ENCODE peak calls at places on chromosomes 5 and 9, in seven cellular contexts. One of them, this sample, is unnamed. For H3K9me3 and H3K4me1, the result is how much of the 10 kb centered on the place peaks cover.

GRCh38 chr9:130379649-130379970 is 65.2 kb upstream of the ASS1 start:
- DNase-seq in cardiac muscle cell: no peak
- DNase-seq in A673: no peak
- DNase-seq in stomach: no peak
- DNase-seq in HCT116: no peak
- DNase-seq in effector memory CD4-positive, alpha-beta T cell: no peak
- DNase-seq in A549: no peak
- DNase-seq in this sample: no peak

GRCh38 chr9:131500939-131501541 is 1.7 kb upstream of the POMT1 start:
- DNase-seq in effector memory CD4-positive, alpha-beta T cell: peak
- DNase-seq in A673: peak
- DNase-seq in A549: no peak
- DNase-seq in cardiac muscle cell: peak
- DNase-seq in stomach: no peak
- DNase-seq in HCT116: no peak
- DNase-seq in this sample: no peak

GRCh38 chr5:58933891-58934628 is 351.2 kb downstream of the RAB3C start:
- DNase-seq in effector memory CD4-positive, alpha-beta T cell: peak
- DNase-seq in HCT116: no peak
- DNase-seq in A549: no peak
- DNase-seq in stomach: no peak
- DNase-seq in A673: peak
- DNase-seq in cardiac muscle cell: no peak
- DNase-seq in this sample: no peak

GRCh38 chr9:34600908-34601307 is 11.0 kb downstream of the RPP25L start:
- DNase-seq in A549: no peak
- DNase-seq in HCT116: no peak
- DNase-seq in stomach: no peak
- DNase-seq in A673: no peak
- DNase-seq in effector memory CD4-positive, alpha-beta T cell: no peak
- DNase-seq in cardiac muscle cell: no peak
- DNase-seq in this sample: peak

GRCh38 chr9:111897831-111898144 is 1.2 kb downstream of the UGCG start:
- DNase-seq in HCT116: peak
- DNase-seq in A549: no peak
- DNase-seq in cardiac muscle cell: peak
- DNase-seq in stomach: no peak
- DNase-seq in effector memory CD4-positive, alpha-beta T cell: no peak
- DNase-seq in A673: peak
- DNase-seq in this sample: no peak

GRCh38 chr5:22465616-22466015 is 387.5 kb downstream of the CDH12 start:
- DNase-seq in HCT116: no peak
- DNase-seq in A549: no peak
- DNase-seq in A673: no peak
- DNase-seq in stomach: no peak
- DNase-seq in cardiac muscle cell: no peak
- DNase-seq in effector memory CD4-positive, alpha-beta T cell: no peak
- DNase-seq in this sample: no peak

GRCh38 chr9:79644601-79645000 is 72.8 kb downstream of the TLE4 start:
- DNase-seq in cardiac muscle cell: no peak
- DNase-seq in A549: no peak
- DNase-seq in A673: no peak
- DNase-seq in effector memory CD4-positive, alpha-beta T cell: no peak
- DNase-seq in HCT116: no peak
- DNase-seq in stomach: no peak
- DNase-seq in this sample: no peak

GRCh38 chr5:14342306-14342705 is 199.2 kb downstream of the TRIO start:
- DNase-seq in effector memory CD4-positive, alpha-beta T cell: no peak
- DNase-seq in cardiac muscle cell: no peak
- DNase-seq in HCT116: no peak
- DNase-seq in stomach: peak
- DNase-seq in A549: no peak
- DNase-seq in A673: no peak
- DNase-seq in this sample: no peak

GRCh38 chr5:141234109-141234508 is 11.0 kb downstream of the PCDHB14 start:
- DNase-seq in stomach: no peak
- DNase-seq in cardiac muscle cell: peak
- DNase-seq in HCT116: no peak
- DNase-seq in A673: no peak
- DNase-seq in A549: no peak
- DNase-seq in effector memory CD4-positive, alpha-beta T cell: no peak
- DNase-seq in this sample: no peak

GRCh38 chr5:37979559-37979958 is 139.7 kb upstream of the GDNF start:
- DNase-seq in cardiac muscle cell: no peak
- DNase-seq in stomach: no peak
- DNase-seq in effector memory CD4-positive, alpha-beta T cell: no peak
- DNase-seq in A549: no peak
- DNase-seq in A673: no peak
- DNase-seq in HCT116: no peak
- DNase-seq in this sample: no peak

GRCh38 chr9:124835026-124835501 is 18.2 kb upstream of the WDR38 start:
- DNase-seq in effector memory CD4-positive, alpha-beta T cell: no peak
- DNase-seq in stomach: peak
- DNase-seq in cardiac muscle cell: peak
- DNase-seq in HCT116: no peak
- DNase-seq in A549: peak
- DNase-seq in A673: peak
- DNase-seq in this sample: peak

GRCh38 chr9:37667706-37668672 is 17.2 kb downstream of the FRMPD1 start:
- DNase-seq in A673: no peak
- DNase-seq in stomach: no peak
- DNase-seq in A549: no peak
- DNase-seq in cardiac muscle cell: peak
- DNase-seq in HCT116: no peak
- DNase-seq in effector memory CD4-positive, alpha-beta T cell: no peak
- DNase-seq in this sample: no peak

GRCh38 chr9:136488247-136489214 is 5.7 kb upstream of the SEC16A start:
- DNase-seq in A549: peak
- DNase-seq in A673: peak
- DNase-seq in cardiac muscle cell: peak
- DNase-seq in HCT116: no peak
- DNase-seq in effector memory CD4-positive, alpha-beta T cell: peak
- DNase-seq in stomach: peak
- DNase-seq in this sample: peak

GRCh38 chr9:119375892-119376291 is 6.7 kb upstream of the BRINP1 start:
- DNase-seq in effector memory CD4-positive, alpha-beta T cell: no peak
- DNase-seq in cardiac muscle cell: no peak
- DNase-seq in stomach: no peak
- DNase-seq in HCT116: peak
- DNase-seq in A673: peak
- DNase-seq in A549: peak
- DNase-seq in this sample: no peak

GRCh38 chr5:151037561-151038291 is 17.3 kb downstream of the GPX3 start:
- DNase-seq in HCT116: no peak
- DNase-seq in stomach: no peak
- DNase-seq in effector memory CD4-positive, alpha-beta T cell: no peak
- DNase-seq in A673: no peak
- DNase-seq in cardiac muscle cell: peak
- DNase-seq in A549: no peak
- DNase-seq in this sample: peak

GRCh38 chr5:61087921-61088320 is 74.3 kb downstream of the SMIM15 start:
- DNase-seq in A549: no peak
- DNase-seq in HCT116: no peak
- DNase-seq in A673: no peak
- DNase-seq in cardiac muscle cell: peak
- DNase-seq in effector memory CD4-positive, alpha-beta T cell: no peak
- DNase-seq in stomach: no peak
- DNase-seq in this sample: no peak

GRCh38 chr5:171462928-171463843 is 43.7 kb downstream of the FGF18 start:
- DNase-seq in cardiac muscle cell: peak
- DNase-seq in stomach: no peak
- DNase-seq in A673: peak
- DNase-seq in A549: no peak
- DNase-seq in HCT116: peak
- DNase-seq in effector memory CD4-positive, alpha-beta T cell: no peak
- DNase-seq in this sample: no peak

GRCh38 chr9:80146466-80146865 is 574.7 kb downstream of the TLE4 start:
- DNase-seq in cardiac muscle cell: no peak
- DNase-seq in A549: peak
- DNase-seq in A673: peak
- DNase-seq in effector memory CD4-positive, alpha-beta T cell: no peak
- DNase-seq in HCT116: no peak
- DNase-seq in stomach: no peak
- DNase-seq in this sample: no peak

GRCh38 chr5:75089137-75089536 is 36.8 kb upstream of the GCNT4 start:
- DNase-seq in A673: no peak
- DNase-seq in A549: no peak
- DNase-seq in effector memory CD4-positive, alpha-beta T cell: no peak
- DNase-seq in stomach: no peak
- DNase-seq in cardiac muscle cell: no peak
- DNase-seq in HCT116: no peak
- DNase-seq in this sample: no peak

GRCh38 chr9:112176410-112177010 is 1.4 kb upstream of the SUSD1 start:
- DNase-seq in stomach: no peak
- DNase-seq in A549: peak
- DNase-seq in A673: no peak
- DNase-seq in effector memory CD4-positive, alpha-beta T cell: no peak
- DNase-seq in HCT116: no peak
- DNase-seq in cardiac muscle cell: no peak
- DNase-seq in this sample: no peak

GRCh38 chr5:151006704-151007334 is 13.6 kb upstream of the GPX3 start:
- DNase-seq in A673: no peak
- DNase-seq in stomach: peak
- DNase-seq in effector memory CD4-positive, alpha-beta T cell: no peak
- DNase-seq in HCT116: no peak
- DNase-seq in cardiac muscle cell: no peak
- DNase-seq in A549: no peak
- DNase-seq in this sample: peak

GRCh38 chr5:168710706-168711105 is 131.5 kb upstream of the PANK3 start:
- DNase-seq in effector memory CD4-positive, alpha-beta T cell: no peak
- DNase-seq in A549: no peak
- DNase-seq in stomach: no peak
- DNase-seq in HCT116: no peak
- DNase-seq in A673: no peak
- DNase-seq in cardiac muscle cell: no peak
- DNase-seq in this sample: no peak

GRCh38 chr5:151819830-151820229 is 48.1 kb downstream of the G3BP1 start:
- DNase-seq in cardiac muscle cell: no peak
- DNase-seq in effector memory CD4-positive, alpha-beta T cell: no peak
- DNase-seq in HCT116: no peak
- DNase-seq in A673: no peak
- DNase-seq in stomach: no peak
- DNase-seq in A549: no peak
- DNase-seq in this sample: no peak

GRCh38 chr9:36250079-36250478 is 8.2 kb downstream of the GNE start:
- DNase-seq in A549: no peak
- DNase-seq in stomach: no peak
- DNase-seq in cardiac muscle cell: no peak
- DNase-seq in effector memory CD4-positive, alpha-beta T cell: no peak
- DNase-seq in HCT116: no peak
- DNase-seq in A673: no peak
- DNase-seq in this sample: no peak

GRCh38 chr9:112866662-112867274 is 23.9 kb downstream of the SLC46A2 start:
- DNase-seq in HCT116: peak
- DNase-seq in cardiac muscle cell: peak
- DNase-seq in stomach: no peak
- DNase-seq in effector memory CD4-positive, alpha-beta T cell: no peak
- DNase-seq in A549: peak
- DNase-seq in A673: peak
- DNase-seq in this sample: no peak

DNA sequence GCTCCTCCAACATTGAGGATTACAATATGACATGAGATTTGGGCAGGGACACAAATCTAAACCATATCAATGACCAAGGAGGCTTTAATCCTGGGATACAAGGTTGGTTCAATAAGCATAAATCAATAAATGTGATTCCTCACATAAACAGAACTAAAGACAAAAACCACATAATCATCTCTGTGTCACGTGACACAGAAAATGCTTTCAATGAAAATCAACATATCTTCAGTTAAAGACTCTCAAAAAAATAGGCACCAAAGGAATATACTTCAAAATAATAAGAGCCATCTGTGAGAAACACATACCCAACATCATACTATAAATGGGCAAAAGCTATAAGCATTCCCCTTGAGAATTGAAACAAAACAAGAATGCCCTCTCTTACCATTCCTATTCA is 604.9 kb downstream of the SEMA5A start:
- DNase-seq in A549: no peak
- DNase-seq in effector memory CD4-positive, alpha-beta T cell: no peak
- DNase-seq in A673: no peak
- DNase-seq in stomach: no peak
- DNase-seq in HCT116: no peak
- DNase-seq in cardiac muscle cell: no peak
- DNase-seq in this sample: no peak
- H3K9me3 ChIP-seq in A549: under half
- H3K9me3 ChIP-seq in effector memory CD4-positive, alpha-beta T cell: under half
- H3K9me3 ChIP-seq in A673: under half
- H3K9me3 ChIP-seq in stomach: under half
- H3K9me3 ChIP-seq in HCT116: under half
- H3K9me3 ChIP-seq in cardiac muscle cell: under half
- H3K9me3 ChIP-seq in this sample: under half

GRCh38 chr5:16465544-16466432 is at the start of gene ZNF622:
- DNase-seq in A673: peak
- DNase-seq in A549: peak
- DNase-seq in effector memory CD4-positive, alpha-beta T cell: peak
- DNase-seq in stomach: peak
- DNase-seq in HCT116: peak
- DNase-seq in cardiac muscle cell: peak
- DNase-seq in this sample: peak
- H3K4me1 ChIP-seq in A673: under half
- H3K4me1 ChIP-seq in A549: under half
- H3K4me1 ChIP-seq in effector memory CD4-positive, alpha-beta T cell: under half
- H3K4me1 ChIP-seq in stomach: half or more
- H3K4me1 ChIP-seq in HCT116: under half
- H3K4me1 ChIP-seq in cardiac muscle cell: under half
- H3K4me1 ChIP-seq in this sample: under half

DNA sequence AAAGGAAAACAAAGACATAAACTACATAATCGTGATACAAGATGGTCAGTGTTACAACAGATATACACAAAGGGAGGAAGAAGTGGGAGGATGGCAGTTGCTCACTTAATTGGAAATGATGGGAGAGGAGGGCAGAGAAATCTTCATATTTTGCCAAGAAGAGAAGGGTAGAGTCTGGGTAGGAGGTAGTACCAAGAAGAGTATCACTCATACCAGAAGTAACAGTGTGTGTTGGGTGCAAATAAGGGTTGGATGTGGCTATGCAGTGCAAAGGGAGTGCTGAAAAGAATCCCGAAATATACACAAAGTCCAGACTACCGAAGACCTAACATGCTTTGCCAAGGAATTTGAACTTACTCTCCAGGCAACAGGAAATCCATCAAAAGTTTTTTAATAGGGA is 41.0 kb downstream of the ERMP1 start:
- DNase-seq in A673: no peak
- DNase-seq in stomach: no peak
- DNase-seq in HCT116: no peak
- DNase-seq in A549: no peak
- DNase-seq in effector memory CD4-positive, alpha-beta T cell: no peak
- DNase-seq in cardiac muscle cell: no peak
- DNase-seq in this sample: no peak
- H3K9me3 ChIP-seq in A673: under half
- H3K9me3 ChIP-seq in stomach: under half
- H3K9me3 ChIP-seq in HCT116: under half
- H3K9me3 ChIP-seq in A549: under half
- H3K9me3 ChIP-seq in effector memory CD4-positive, alpha-beta T cell: under half
- H3K9me3 ChIP-seq in cardiac muscle cell: under half
- H3K9me3 ChIP-seq in this sample: under half

DNA sequence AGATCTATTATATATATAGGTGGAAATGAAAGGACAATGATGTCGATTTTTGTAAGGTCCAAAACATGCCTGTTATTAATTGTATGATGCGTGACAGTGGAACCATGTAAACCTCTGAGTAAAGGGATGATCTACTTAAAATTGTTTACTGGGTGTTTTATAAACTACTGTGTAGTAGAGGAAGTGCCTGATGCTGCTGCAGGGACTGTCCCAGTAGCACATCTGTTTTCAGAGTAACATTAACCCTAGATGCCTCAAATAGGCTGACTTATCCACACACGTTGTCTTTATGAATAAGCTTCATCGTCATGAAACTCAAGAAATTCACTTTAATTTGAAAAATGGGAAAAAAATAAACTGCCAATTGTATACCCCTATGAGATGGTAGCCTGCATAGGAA is 1.7 kb downstream of the CAMK4 start:
- DNase-seq in effector memory CD4-positive, alpha-beta T cell: no peak
- DNase-seq in HCT116: no peak
- DNase-seq in stomach: no peak
- DNase-seq in cardiac muscle cell: no peak
- DNase-seq in A549: no peak
- DNase-seq in A673: no peak
- DNase-seq in this sample: no peak
- H3K4me1 ChIP-seq in effector memory CD4-positive, alpha-beta T cell: under half
- H3K4me1 ChIP-seq in HCT116: under half
- H3K4me1 ChIP-seq in stomach: under half
- H3K4me1 ChIP-seq in cardiac muscle cell: under half
- H3K4me1 ChIP-seq in A549: under half
- H3K4me1 ChIP-seq in A673: under half
- H3K4me1 ChIP-seq in this sample: under half